ENCODE peak calls at places on chromosomes 3 and 15, in six cellular contexts. X, C, A, U, D and G are unnamed samples.

GRCh38 chr15:70530906-70531305 is 232.5 kb downstream of the UACA start:
- DNase-seq in X (no peak), C (no peak), A (no peak), U (no peak), D (no peak), G (no peak)

GRCh38 chr3:73041537-73041936 is 19.9 kb upstream of the EBLN2 start:
- DNase-seq in X (no peak), C (no peak), A (no peak), U (no peak), D (no peak), G (no peak)

GRCh38 chr3:104132566-104132997 is 1234.1 kb upstream of the ALCAM start:
- DNase-seq in X (no peak), C (no peak), A (no peak), U (no peak), D (no peak), G (no peak)

GRCh38 chr3:128170866-128171516 is 17.7 kb downstream of the EEFSEC start:
- DNase-seq in X (peak), C (peak), A (peak), U (no peak), D (peak), G (no peak)

GRCh38 chr3:117998071-117998470 is 1036.6 kb downstream of the IGSF11 start:
- DNase-seq in X (no peak), C (no peak), A (no peak), U (no peak), D (no peak), G (no peak)

GRCh38 chr3:176416870-176417269 is 780.4 kb downstream of the TBL1XR1 start:
- DNase-seq in X (no peak), C (no peak), A (no peak), U (no peak), D (no peak), G (no peak)

GRCh38 chr15:71822890-71823289 is 12.5 kb downstream of the NR2E3 start:
- DNase-seq in X (no peak), C (no peak), A (no peak), U (no peak), D (no peak), G (no peak)

GRCh38 chr3:138046955-138047354 is 37.0 kb downstream of the CLDN18 start:
- DNase-seq in X (no peak), C (no peak), A (no peak), U (no peak), D (no peak), G (no peak)

GRCh38 chr15:67818464-67818863 is 6.8 kb upstream of the SKOR1 start:
- DNase-seq in X (no peak), C (no peak), A (no peak), U (no peak), D (no peak), G (no peak)

GRCh38 chr3:112568642-112569041 is 6.8 kb downstream of the SLC35A5 start:
- DNase-seq in X (no peak), C (no peak), A (no peak), U (no peak), D (no peak), G (no peak)

GRCh38 chr3:127612966-127613365 is 14.8 kb downstream of the MCM2 start:
- DNase-seq in X (no peak), C (no peak), A (no peak), U (no peak), D (no peak), G (no peak)

GRCh38 chr3:175266478-175266877 is 407.3 kb downstream of the NAALADL2 start:
- DNase-seq in X (no peak), C (no peak), A (no peak), U (no peak), D (no peak), G (no peak)

GRCh38 chr3:48400824-48401433 is 28.9 kb downstream of the FBXW12 start:
- DNase-seq in X (no peak), C (no peak), A (peak), U (peak), D (peak), G (peak)

GRCh38 chr15:50906954-50907865 is 1.3 kb upstream of the AP4E1 start:
- DNase-seq in X (no peak), C (no peak), A (no peak), U (peak), D (no peak), G (peak)

GRCh38 chr3:65234499-65234898 is 546.7 kb upstream of the ADAMTS9 start:
- DNase-seq in X (no peak), C (no peak), A (no peak), U (no peak), D (no peak), G (no peak)

GRCh38 chr3:189827108-189827507 is 195.9 kb downstream of the TP63 start:
- DNase-seq in X (no peak), C (no peak), A (no peak), U (no peak), D (no peak), G (no peak)

GRCh38 chr3:50292159-50292923 is at the start of gene IFRD2:
- DNase-seq in X (peak), C (peak), A (peak), U (peak), D (peak), G (peak)
- TF ChIP-seq CTCF in X (no peak), C (no peak), A (no peak), U (no peak), D (peak), G (peak)

GRCh38 chr3:46903341-46904302 is 26.1 kb downstream of the PTH1R start:
- DNase-seq in X (peak), C (no peak), A (peak), U (no peak), D (no peak), G (no peak)
- TF ChIP-seq CTCF in X (no peak), C (no peak), A (no peak), U (no peak), D (no peak), G (no peak)

GRCh38 chr15:88756926-88757325 is 46.3 kb upstream of the ACAN start:
- DNase-seq in X (no peak), C (no peak), A (no peak), U (no peak), D (no peak), G (no peak)
- TF ChIP-seq CTCF in X (no peak), C (no peak), A (no peak), U (no peak), D (no peak), G (no peak)

GRCh38 chr15:52331490-52332240 is 36.1 kb upstream of the MYO5C start:
- DNase-seq in X (no peak), C (no peak), A (no peak), U (peak), D (no peak), G (peak)
- TF ChIP-seq CTCF in X (no peak), C (peak), A (peak), U (peak), D (no peak), G (peak)

GRCh38 chr3:165513715-165514711 is 317.8 kb upstream of the SLITRK3 start:
- DNase-seq in X (no peak), C (no peak), A (no peak), U (no peak), D (no peak), G (no peak)
- TF ChIP-seq CTCF in X (no peak), C (no peak), A (no peak), U (no peak), D (no peak), G (no peak)

GRCh38 chr3:196971094-196971698 is 2.6 kb upstream of the PIGZ start:
- DNase-seq in X (no peak), C (no peak), A (no peak), U (no peak), D (no peak), G (no peak)
- TF ChIP-seq CTCF in X (no peak), C (no peak), A (no peak), U (no peak), D (no peak), G (no peak)

DNA sequence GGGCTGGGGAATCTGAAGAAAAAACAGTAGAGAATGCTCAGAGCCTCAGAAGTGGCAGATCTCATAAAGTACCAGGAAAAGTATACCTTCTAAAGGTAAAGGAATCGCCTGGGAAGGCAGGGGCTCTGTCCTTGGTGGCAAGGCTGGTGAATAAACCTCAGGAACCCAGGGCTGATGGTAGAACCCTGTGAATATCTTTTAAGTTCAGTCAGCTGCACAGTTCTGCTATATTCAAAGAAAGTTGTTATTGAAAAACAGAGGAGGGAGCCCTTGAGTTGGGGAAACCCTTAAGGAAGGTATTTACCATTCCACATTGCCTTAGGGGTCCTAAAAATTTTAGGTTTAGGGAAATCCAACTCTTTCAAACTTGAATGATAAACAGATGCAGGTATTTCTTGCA is 31.2 kb downstream of the ZPLD1 start:
- DNase-seq in X (no peak), C (no peak), A (no peak), U (no peak), D (no peak), G (no peak)
- TF ChIP-seq CTCF in X (no peak), C (no peak), A (no peak), U (no peak), D (no peak), G (no peak)

GRCh38 chr15:66014022-66014421 is 144.7 kb downstream of the RAB11A start:
- DNase-seq in X (no peak), C (no peak), A (no peak), U (no peak), D (no peak), G (no peak)

GRCh38 chr15:66014639-66015182 is 145.4 kb downstream of the RAB11A start:
- DNase-seq in X (no peak), C (no peak), A (no peak), U (no peak), D (no peak), G (no peak)

GRCh38 chr15:66018178-66018797 is 149.0 kb downstream of the RAB11A start:
- DNase-seq in X (no peak), C (no peak), A (no peak), U (no peak), D (no peak), G (no peak)

GRCh38 chr15:66017009-66017408 is 147.7 kb downstream of the RAB11A start:
- DNase-seq in X (no peak), C (no peak), A (no peak), U (no peak), D (no peak), G (no peak)

DNA sequence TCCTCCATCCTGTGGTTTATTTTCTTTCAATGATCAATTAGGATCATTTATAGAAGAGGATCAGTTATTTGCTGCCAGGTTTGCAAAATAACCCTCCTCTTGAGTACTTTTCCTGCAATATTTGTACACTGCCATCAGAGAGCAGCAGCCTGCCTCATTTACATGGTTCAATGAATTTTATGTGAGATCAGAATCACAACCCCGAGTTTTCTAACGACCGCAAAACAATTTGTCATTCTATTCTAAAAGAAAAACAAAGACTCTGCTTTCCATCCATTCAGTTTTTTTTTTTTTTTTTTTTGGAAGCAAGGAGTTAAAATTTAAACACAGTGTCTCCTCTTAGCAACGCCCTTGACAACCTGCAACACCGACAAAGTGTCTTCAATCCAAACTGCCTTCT is 146.9 kb downstream of the RAB11A start:
- DNase-seq in X (no peak), C (no peak), A (no peak), U (no peak), D (no peak), G (no peak)
- TF ChIP-seq CTCF in X (no peak), C (no peak), A (no peak), U (no peak), D (no peak), G (no peak)